ENCODE peak calls at places on chromosomes 11 and 22, in nine cellular contexts. One of them, this sample, is unnamed. For H3K4me1, the result is how much of the 10 kb centered on the place peaks cover.

GRCh38 chr11:68337399-68337835 is 25.0 kb downstream of the LRP5 start:
- DNase-seq in cardiac muscle cell: no peak
- DNase-seq in prostate gland: no peak
- DNase-seq in ovary: no peak
- DNase-seq in kidney: no peak
- DNase-seq in PC-9: no peak
- DNase-seq in foreskin keratinocyte: peak
- DNase-seq in K562: no peak
- DNase-seq in pancreas: no peak
- DNase-seq in this sample: no peak

GRCh38 chr22:43722444-43722843 is 89.7 kb downstream of the EFCAB6 start:
- DNase-seq in kidney: no peak
- DNase-seq in cardiac muscle cell: no peak
- DNase-seq in foreskin keratinocyte: no peak
- DNase-seq in PC-9: no peak
- DNase-seq in pancreas: no peak
- DNase-seq in prostate gland: no peak
- DNase-seq in ovary: no peak
- DNase-seq in K562: no peak
- DNase-seq in this sample: no peak

GRCh38 chr11:46235777-46236688 is 41.4 kb upstream of the CREB3L1 start:
- DNase-seq in kidney: no peak
- DNase-seq in PC-9: no peak
- DNase-seq in foreskin keratinocyte: no peak
- DNase-seq in ovary: no peak
- DNase-seq in prostate gland: no peak
- DNase-seq in cardiac muscle cell: peak
- DNase-seq in pancreas: no peak
- DNase-seq in K562: no peak
- DNase-seq in this sample: no peak

GRCh38 chr22:22167791-22168189 is 76.8 kb upstream of the VPREB1 start:
- DNase-seq in ovary: no peak
- DNase-seq in prostate gland: no peak
- DNase-seq in kidney: no peak
- DNase-seq in foreskin keratinocyte: no peak
- DNase-seq in PC-9: no peak
- DNase-seq in K562: no peak
- DNase-seq in pancreas: no peak
- DNase-seq in cardiac muscle cell: no peak
- DNase-seq in this sample: no peak

GRCh38 chr11:1480555-1481482 is 5.8 kb downstream of the MOB2 start:
- DNase-seq in K562: no peak
- DNase-seq in foreskin keratinocyte: no peak
- DNase-seq in kidney: peak
- DNase-seq in ovary: peak
- DNase-seq in PC-9: no peak
- DNase-seq in pancreas: peak
- DNase-seq in prostate gland: no peak
- DNase-seq in cardiac muscle cell: no peak
- DNase-seq in this sample: no peak

GRCh38 chr11:10495464-10495786 is 40.4 kb downstream of the AMPD3 start:
- DNase-seq in cardiac muscle cell: no peak
- DNase-seq in PC-9: no peak
- DNase-seq in kidney: no peak
- DNase-seq in K562: no peak
- DNase-seq in pancreas: no peak
- DNase-seq in ovary: no peak
- DNase-seq in prostate gland: no peak
- DNase-seq in foreskin keratinocyte: no peak
- DNase-seq in this sample: no peak

GRCh38 chr22:23088199-23088604 is 17.9 kb downstream of the GNAZ start:
- DNase-seq in cardiac muscle cell: no peak
- DNase-seq in foreskin keratinocyte: no peak
- DNase-seq in pancreas: no peak
- DNase-seq in K562: peak
- DNase-seq in PC-9: peak
- DNase-seq in ovary: no peak
- DNase-seq in prostate gland: no peak
- DNase-seq in kidney: no peak
- DNase-seq in this sample: no peak

GRCh38 chr11:61067782-61068181 is 34.5 kb upstream of the CD5 start:
- DNase-seq in PC-9: no peak
- DNase-seq in kidney: no peak
- DNase-seq in cardiac muscle cell: no peak
- DNase-seq in foreskin keratinocyte: no peak
- DNase-seq in K562: no peak
- DNase-seq in pancreas: no peak
- DNase-seq in ovary: no peak
- DNase-seq in prostate gland: no peak
- DNase-seq in this sample: no peak

GRCh38 chr11:12353534-12353933 is 23.8 kb upstream of the PARVA start:
- DNase-seq in K562: no peak
- DNase-seq in foreskin keratinocyte: no peak
- DNase-seq in ovary: no peak
- DNase-seq in cardiac muscle cell: no peak
- DNase-seq in PC-9: no peak
- DNase-seq in prostate gland: no peak
- DNase-seq in pancreas: no peak
- DNase-seq in kidney: no peak
- DNase-seq in this sample: no peak

GRCh38 chr11:48006301-48006992 is 26.1 kb downstream of the PTPRJ start:
- DNase-seq in pancreas: no peak
- DNase-seq in K562: peak
- DNase-seq in foreskin keratinocyte: no peak
- DNase-seq in cardiac muscle cell: peak
- DNase-seq in prostate gland: no peak
- DNase-seq in PC-9: peak
- DNase-seq in kidney: no peak
- DNase-seq in ovary: no peak
- DNase-seq in this sample: no peak

GRCh38 chr11:57087966-57088365 is 93.8 kb upstream of the LRRC55 start:
- DNase-seq in pancreas: no peak
- DNase-seq in ovary: no peak
- DNase-seq in K562: no peak
- DNase-seq in foreskin keratinocyte: no peak
- DNase-seq in prostate gland: no peak
- DNase-seq in cardiac muscle cell: no peak
- DNase-seq in PC-9: no peak
- DNase-seq in kidney: no peak
- DNase-seq in this sample: no peak

GRCh38 chr11:72773291-72773690 is 20.6 kb downstream of the STARD10 start:
- DNase-seq in ovary: peak
- DNase-seq in PC-9: no peak
- DNase-seq in K562: peak
- DNase-seq in foreskin keratinocyte: peak
- DNase-seq in prostate gland: no peak
- DNase-seq in cardiac muscle cell: peak
- DNase-seq in kidney: no peak
- DNase-seq in pancreas: peak
- DNase-seq in this sample: no peak

GRCh38 chr22:36560001-36560400 is 31.0 kb upstream of the EIF3D start:
- DNase-seq in ovary: no peak
- DNase-seq in foreskin keratinocyte: no peak
- DNase-seq in K562: no peak
- DNase-seq in kidney: no peak
- DNase-seq in pancreas: no peak
- DNase-seq in cardiac muscle cell: no peak
- DNase-seq in prostate gland: no peak
- DNase-seq in PC-9: no peak
- DNase-seq in this sample: no peak

GRCh38 chr22:36563001-36563400 is 34.0 kb upstream of the EIF3D start:
- DNase-seq in foreskin keratinocyte: no peak
- DNase-seq in PC-9: no peak
- DNase-seq in prostate gland: no peak
- DNase-seq in pancreas: no peak
- DNase-seq in kidney: no peak
- DNase-seq in ovary: no peak
- DNase-seq in cardiac muscle cell: no peak
- DNase-seq in K562: no peak
- DNase-seq in this sample: no peak

GRCh38 chr22:36562261-36562835 is 33.4 kb upstream of the EIF3D start:
- DNase-seq in kidney: no peak
- DNase-seq in prostate gland: no peak
- DNase-seq in K562: peak
- DNase-seq in ovary: no peak
- DNase-seq in cardiac muscle cell: peak
- DNase-seq in foreskin keratinocyte: no peak
- DNase-seq in pancreas: no peak
- DNase-seq in PC-9: peak
- DNase-seq in this sample: no peak

GRCh38 chr22:36563444-36563843 is 34.5 kb upstream of the EIF3D start:
- DNase-seq in prostate gland: no peak
- DNase-seq in cardiac muscle cell: no peak
- DNase-seq in K562: no peak
- DNase-seq in kidney: no peak
- DNase-seq in ovary: no peak
- DNase-seq in PC-9: no peak
- DNase-seq in foreskin keratinocyte: no peak
- DNase-seq in pancreas: no peak
- DNase-seq in this sample: no peak

GRCh38 chr22:36561291-36561811 is 32.4 kb upstream of the EIF3D start:
- DNase-seq in ovary: no peak
- DNase-seq in K562: no peak
- DNase-seq in cardiac muscle cell: no peak
- DNase-seq in PC-9: no peak
- DNase-seq in foreskin keratinocyte: no peak
- DNase-seq in prostate gland: no peak
- DNase-seq in pancreas: no peak
- DNase-seq in kidney: no peak
- DNase-seq in this sample: no peak
- H3K27ac ChIP-seq in ovary: no peak
- H3K27ac ChIP-seq in K562: no peak
- H3K27ac ChIP-seq in cardiac muscle cell: no peak
- H3K27ac ChIP-seq in PC-9: no peak
- H3K27ac ChIP-seq in foreskin keratinocyte: no peak
- H3K27ac ChIP-seq in prostate gland: no peak
- H3K27ac ChIP-seq in pancreas: no peak
- H3K27ac ChIP-seq in kidney: no peak
- H3K27ac ChIP-seq in this sample: no peak

GRCh38 chr11:74992852-74993251 is 4.1 kb downstream of the NEU3 start:
- DNase-seq in prostate gland: no peak
- DNase-seq in pancreas: no peak
- DNase-seq in PC-9: no peak
- DNase-seq in K562: no peak
- DNase-seq in foreskin keratinocyte: no peak
- DNase-seq in ovary: no peak
- DNase-seq in kidney: no peak
- DNase-seq in cardiac muscle cell: no peak
- DNase-seq in this sample: no peak

GRCh38 chr11:74989269-74989655 is 529 bp downstream of the NEU3 start:
- DNase-seq in cardiac muscle cell: no peak
- DNase-seq in PC-9: no peak
- DNase-seq in prostate gland: no peak
- DNase-seq in pancreas: no peak
- DNase-seq in kidney: no peak
- DNase-seq in K562: peak
- DNase-seq in ovary: no peak
- DNase-seq in foreskin keratinocyte: no peak
- DNase-seq in this sample: no peak

GRCh38 chr11:74988541-74989268 is at the start of gene NEU3:
- DNase-seq in cardiac muscle cell: peak
- DNase-seq in K562: peak
- DNase-seq in PC-9: peak
- DNase-seq in ovary: peak
- DNase-seq in pancreas: peak
- DNase-seq in prostate gland: peak
- DNase-seq in kidney: peak
- DNase-seq in foreskin keratinocyte: peak
- DNase-seq in this sample: peak

GRCh38 chr11:74990941-74991340 is 2.2 kb downstream of the NEU3 start:
- DNase-seq in kidney: no peak
- DNase-seq in cardiac muscle cell: no peak
- DNase-seq in foreskin keratinocyte: no peak
- DNase-seq in ovary: no peak
- DNase-seq in prostate gland: no peak
- DNase-seq in K562: no peak
- DNase-seq in PC-9: no peak
- DNase-seq in pancreas: no peak
- DNase-seq in this sample: no peak
- H3K4me1 ChIP-seq in kidney: under half
- H3K4me1 ChIP-seq in cardiac muscle cell: under half
- H3K4me1 ChIP-seq in foreskin keratinocyte: under half
- H3K4me1 ChIP-seq in ovary: under half
- H3K4me1 ChIP-seq in prostate gland: under half
- H3K4me1 ChIP-seq in K562: under half
- H3K4me1 ChIP-seq in PC-9: under half
- H3K4me1 ChIP-seq in pancreas: under half
- H3K4me1 ChIP-seq in this sample: under half

GRCh38 chr11:76860539-76861475 is at the start of gene ACER3:
- DNase-seq in prostate gland: peak
- DNase-seq in PC-9: peak
- DNase-seq in foreskin keratinocyte: peak
- DNase-seq in ovary: peak
- DNase-seq in cardiac muscle cell: peak
- DNase-seq in pancreas: peak
- DNase-seq in kidney: peak
- DNase-seq in K562: peak
- DNase-seq in this sample: peak
- TF ChIP-seq CTCF in prostate gland: no peak
- TF ChIP-seq CTCF in PC-9: peak
- TF ChIP-seq CTCF in foreskin keratinocyte: peak
- TF ChIP-seq CTCF in ovary: no peak
- TF ChIP-seq CTCF in cardiac muscle cell: peak
- TF ChIP-seq CTCF in pancreas: no peak
- TF ChIP-seq CTCF in kidney: peak
- TF ChIP-seq CTCF in K562: peak
- TF ChIP-seq CTCF in this sample: peak

GRCh38 chr11:66006134-66006890 is 4.0 kb downstream of the BANF1 start:
- DNase-seq in K562: no peak
- DNase-seq in cardiac muscle cell: no peak
- DNase-seq in ovary: no peak
- DNase-seq in kidney: peak
- DNase-seq in foreskin keratinocyte: no peak
- DNase-seq in PC-9: no peak
- DNase-seq in prostate gland: no peak
- DNase-seq in pancreas: no peak
- DNase-seq in this sample: no peak

GRCh38 chr11:66003291-66003690 is 988 bp downstream of the BANF1 start:
- DNase-seq in kidney: peak
- DNase-seq in pancreas: peak
- DNase-seq in prostate gland: no peak
- DNase-seq in foreskin keratinocyte: no peak
- DNase-seq in PC-9: no peak
- DNase-seq in cardiac muscle cell: no peak
- DNase-seq in ovary: no peak
- DNase-seq in K562: no peak
- DNase-seq in this sample: no peak

GRCh38 chr11:66001941-66002647 is at the start of the genes BANF1 and EIF1AD:
- DNase-seq in ovary: peak
- DNase-seq in pancreas: peak
- DNase-seq in kidney: peak
- DNase-seq in prostate gland: peak
- DNase-seq in PC-9: peak
- DNase-seq in foreskin keratinocyte: peak
- DNase-seq in K562: peak
- DNase-seq in cardiac muscle cell: peak
- DNase-seq in this sample: peak

GRCh38 chr11:66002648-66003225 is 434 bp downstream of the BANF1 start:
- DNase-seq in kidney: no peak
- DNase-seq in pancreas: peak
- DNase-seq in K562: peak
- DNase-seq in cardiac muscle cell: peak
- DNase-seq in ovary: peak
- DNase-seq in PC-9: peak
- DNase-seq in prostate gland: peak
- DNase-seq in foreskin keratinocyte: no peak
- DNase-seq in this sample: no peak

GRCh38 chr11:66004186-66004585 is 1.9 kb downstream of the BANF1 start:
- DNase-seq in foreskin keratinocyte: no peak
- DNase-seq in PC-9: no peak
- DNase-seq in cardiac muscle cell: no peak
- DNase-seq in kidney: peak
- DNase-seq in ovary: no peak
- DNase-seq in K562: no peak
- DNase-seq in prostate gland: no peak
- DNase-seq in pancreas: no peak
- DNase-seq in this sample: no peak
- H3K27ac ChIP-seq in foreskin keratinocyte: no peak
- H3K27ac ChIP-seq in PC-9: no peak
- H3K27ac ChIP-seq in cardiac muscle cell: no peak
- H3K27ac ChIP-seq in kidney: no peak
- H3K27ac ChIP-seq in ovary: no peak
- H3K27ac ChIP-seq in K562: no peak
- H3K27ac ChIP-seq in prostate gland: no peak
- H3K27ac ChIP-seq in pancreas: no peak
- H3K27ac ChIP-seq in this sample: no peak

This sample was measured in tibial nerve.